ENCODE peak calls at places on chromosomes 16 and 17, in ten cellular contexts. F, W, P, J, G, T, C, Z, B and L are unnamed samples.
A peak's percentile ranks its signal among the peaks of the same experiment; 100 is the strongest.

GRCh38 chr16:72939247-72939646 is 108.7 kb downstream of the ZFHX3 start:
- DNase-seq in C (no peak), G (peak; percentile 51), F (peak; percentile 46), J (peak; percentile 64), W (no peak), Z (peak; percentile 38), T (no peak), B (peak; percentile 79), P (peak; percentile 36), L (no peak)

GRCh38 chr16:88769617-88770458 is 15.2 kb downstream of the PIEZO1 start:
- DNase-seq in B (no peak), G (peak; percentile 76), T (peak; percentile 71), C (peak; percentile 84), W (peak; percentile 91), J (peak; percentile 54), F (no peak), P (peak; percentile 61), Z (no peak), L (peak; percentile 84)

GRCh38 chr17:27576429-27577123 is 54.4 kb upstream of the LGALS9 start:
- DNase-seq in C (no peak), B (peak; percentile 74), T (no peak), W (no peak), G (no peak), P (no peak), J (no peak), Z (no peak), F (no peak), L (peak; percentile 62)

GRCh38 chr16:72961115-72961832 is 86.7 kb downstream of the ZFHX3 start:
- DNase-seq in G (no peak), B (peak; percentile 30), W (no peak), F (no peak), P (no peak), C (no peak), Z (no peak), T (peak; percentile 55), J (no peak), L (no peak)

GRCh38 chr16:76676356-76676755 is 399.2 kb downstream of the CNTNAP4 start:
- DNase-seq in Z (no peak), C (peak; percentile 59), B (no peak), T (peak; percentile 18), P (no peak), J (no peak), W (no peak), G (no peak), F (no peak), L (no peak)

GRCh38 chr17:51908841-51909537 is 249.5 kb downstream of the CA10 start:
- DNase-seq in G (no peak), F (no peak), B (no peak), J (no peak), C (no peak), T (no peak), W (no peak), P (no peak), Z (no peak), L (no peak)

GRCh38 chr16:53065436-53066165 is 10.8 kb downstream of the CHD9 start:
- DNase-seq in W (no peak), Z (no peak), P (no peak), T (no peak), B (no peak), G (no peak), C (no peak), F (peak; percentile 30), J (no peak), L (peak; percentile 13)

GRCh38 chr16:50547340-50547865 is 793 bp upstream of the NKD1 start:
- DNase-seq in P (peak; percentile 56), Z (no peak), F (no peak), T (peak; percentile 79), G (peak; percentile 67), B (no peak), J (peak; percentile 38), C (peak; percentile 23), W (peak; percentile 52), L (peak; percentile 50)

GRCh38 chr17:73924488-73925186 is 278.8 kb upstream of the RPL38 start:
- DNase-seq in C (no peak), F (no peak), B (no peak), T (no peak), G (no peak), P (no peak), W (no peak), Z (no peak), J (no peak), L (no peak)

GRCh38 chr16:87320510-87321227 is 3.5 kb upstream of the C16orf95 start:
- DNase-seq in Z (no peak), J (no peak), F (no peak), G (no peak), T (no peak), P (no peak), B (no peak), W (no peak), C (no peak), L (no peak)

GRCh38 chr17:61240851-61241468 is 158.7 kb upstream of the TBX2 start:
- DNase-seq in W (no peak), T (no peak), J (no peak), P (no peak), Z (no peak), B (no peak), F (no peak), G (no peak), C (no peak), L (no peak)

GRCh38 chr16:22358000-22358399 is 16.4 kb downstream of the CDR2 start:
- DNase-seq in J (no peak), G (no peak), C (no peak), Z (no peak), B (no peak), F (no peak), W (no peak), P (no peak), T (no peak), L (no peak)

GRCh38 chr16:72865835-72866234 is 182.1 kb downstream of the ZFHX3 start:
- DNase-seq in Z (no peak), P (no peak), T (no peak), F (no peak), W (no peak), B (no peak), C (no peak), J (no peak), G (no peak), L (no peak)

GRCh38 chr17:45942284-45942683 is 47.9 kb downstream of the MAPT start:
- DNase-seq in Z (peak; percentile 17), F (peak; percentile 84), T (peak; percentile 56), C (peak; percentile 67), B (no peak), G (no peak), J (no peak), W (no peak), P (peak; percentile 48), L (no peak)

GRCh38 chr16:19348578-19349315 is 63.2 kb downstream of the CLEC19A start:
- DNase-seq in G (no peak), C (no peak), Z (no peak), W (no peak), F (no peak), T (no peak), P (no peak), B (no peak), J (no peak), L (no peak)

GRCh38 chr16:31187808-31188189 is 7.9 kb downstream of the FUS start:
- DNase-seq in W (no peak), J (no peak), C (no peak), Z (no peak), G (no peak), F (no peak), T (no peak), B (no peak), P (no peak), L (no peak)
- TF ChIP-seq POLR2A in W (no peak), J (no peak), C (no peak), Z (no peak), G (no peak), F (no peak), T (no peak), B (no peak), P (no peak), L (no peak)

GRCh38 chr17:76691379-76692191 is 19.2 kb downstream of the MXRA7 start:
- DNase-seq in Z (no peak), J (no peak), F (no peak), B (no peak), W (no peak), G (no peak), C (no peak), P (no peak), T (no peak), L (no peak)
- TF ChIP-seq POLR2A in Z (no peak), J (no peak), F (no peak), B (no peak), W (no peak), G (no peak), C (no peak), P (no peak), T (no peak), L (no peak)

DNA sequence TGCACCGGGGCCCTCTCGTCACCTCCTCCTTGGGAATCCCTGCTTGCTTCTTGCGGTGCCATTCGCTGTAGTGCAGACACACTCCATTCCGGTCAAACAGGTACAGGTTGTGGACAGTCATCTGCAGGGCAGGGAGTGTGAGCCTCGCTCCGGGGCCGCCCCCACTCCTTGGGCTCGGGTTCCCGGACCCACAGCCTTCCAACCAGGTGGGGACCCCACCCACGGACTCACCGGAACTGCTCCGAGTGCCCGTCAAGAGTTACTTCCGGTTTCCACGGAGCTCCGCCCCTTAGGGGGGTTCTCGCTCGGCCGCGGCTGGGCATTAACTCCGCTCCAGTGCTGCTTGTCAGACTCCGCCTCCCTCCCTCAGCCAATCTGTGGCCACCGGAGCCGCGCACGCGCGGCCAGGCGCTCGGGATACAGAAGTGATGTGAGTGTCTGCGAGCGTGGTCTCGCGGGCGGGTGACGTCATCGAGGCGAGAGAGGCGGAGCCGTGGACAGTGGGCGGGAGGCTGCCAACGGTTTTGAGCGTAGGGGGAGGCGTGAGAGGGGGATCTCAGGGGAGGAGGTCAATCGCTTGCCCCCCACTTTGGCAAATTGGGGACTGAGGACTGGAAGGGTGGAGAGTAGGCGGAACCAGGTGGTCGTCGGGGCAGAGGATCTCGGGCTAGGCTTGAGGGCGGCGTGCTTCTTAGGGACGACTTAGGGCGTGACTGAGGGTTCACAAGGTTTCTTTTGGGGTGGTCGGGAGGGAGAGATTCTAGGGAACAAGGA is at the start of the genes CNTROB and TRAPPC1:
- DNase-seq in F (peak; percentile 100), J (peak; percentile 99), P (peak; percentile 100), G (peak; percentile 99), B (peak; percentile 99), W (peak; percentile 100), Z (peak; percentile 99), C (peak; percentile 100), T (peak; percentile 100), L (peak; percentile 99)
- TF ChIP-seq POLR2A in F (no peak), J (peak; percentile 72), P (peak; percentile 82), G (peak; percentile 58), B (peak; percentile 77), W (peak; percentile 74), Z (peak; percentile 93), C (peak; percentile 61), T (peak; percentile 82), L (peak; percentile 93)

DNA sequence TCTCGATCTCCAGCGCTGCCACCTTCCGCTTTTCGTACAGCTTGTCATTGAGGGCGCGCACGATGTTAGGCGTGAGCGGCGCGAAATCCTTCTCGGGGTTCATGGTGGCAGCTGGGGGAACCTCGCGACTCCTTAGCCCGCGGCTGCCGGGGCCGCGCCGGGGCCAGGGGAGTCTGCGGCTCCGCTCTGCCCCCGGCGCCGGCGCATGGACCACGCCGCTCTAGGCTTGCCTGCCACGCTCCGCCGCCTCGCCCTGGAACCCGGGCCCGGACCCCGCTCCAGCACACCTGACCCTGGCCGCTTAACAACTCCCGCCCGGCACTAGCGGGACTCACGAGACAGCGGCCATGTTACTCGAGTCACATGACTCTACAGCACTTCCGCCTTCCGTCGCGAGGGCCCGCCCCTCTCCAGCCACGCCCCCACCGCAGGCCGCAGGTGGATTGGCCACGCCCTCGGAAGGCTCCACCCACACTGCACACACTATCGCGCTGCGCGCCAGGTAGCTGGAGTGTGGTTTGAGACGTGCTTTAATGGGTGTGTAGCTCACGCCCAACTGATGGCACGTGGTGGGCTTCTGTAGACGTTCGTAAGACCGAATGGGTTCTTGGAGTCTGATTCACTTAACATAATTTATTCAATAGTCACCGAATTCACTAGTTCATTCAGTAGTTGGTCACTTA is at the start of gene VAC14:
- DNase-seq in G (peak; percentile 98), J (peak; percentile 92), C (peak; percentile 93), F (peak; percentile 83), B (peak; percentile 79), T (peak; percentile 99), W (peak; percentile 95), P (peak; percentile 98), Z (peak; percentile 88), L (peak; percentile 97)
- TF ChIP-seq POLR2A in G (peak; percentile 38), J (peak; percentile 84), C (no peak), F (no peak), B (peak; percentile 79), T (peak; percentile 58), W (peak; percentile 88), P (peak; percentile 60), Z (peak; percentile 32), L (peak; percentile 87)